ENCODE peak calls at places on chromosomes 4 and X, in six cellular contexts. R is sigmoid colon, V is BE2C, Y is tibial artery, S is body of pancreas, F is right lobe of liver. I is an unnamed sample. For H3K4me1, the result is how much of the 10 kb centered on the place peaks cover.

GRCh38 chr4:1376391-1376840 is 29.4 kb downstream of the UVSSA start:
- DNase-seq in S (no peak), F (no peak), R (peak), Y (no peak), V (peak), I (no peak)

GRCh38 chrX:119266364-119266995 is 30.4 kb downstream of the PGRMC1 start:
- DNase-seq in Y (no peak), S (peak), R (no peak), F (no peak), V (peak), I (no peak)

GRCh38 chrX:36534900-36535299 is 473.3 kb upstream of the FAM47C start:
- DNase-seq in R (no peak), V (no peak), Y (no peak), F (no peak), S (no peak), I (no peak)

GRCh38 chr4:181365671-181366070 is 877.5 kb upstream of the TENM3 start:
- DNase-seq in Y (no peak), V (no peak), R (no peak), S (no peak), F (no peak), I (no peak)

GRCh38 chr4:85828295-85828910 is 353.5 kb downstream of the ARHGAP24 start:
- DNase-seq in F (no peak), S (no peak), V (no peak), R (no peak), Y (no peak), I (no peak)

GRCh38 chr4:123673971-123674370 is 277.4 kb downstream of the SPRY1 start:
- DNase-seq in V (no peak), S (no peak), R (no peak), F (no peak), Y (no peak), I (no peak)

GRCh38 chr4:144280688-144281087 is 140.2 kb upstream of the GYPA start:
- DNase-seq in R (no peak), S (no peak), F (no peak), Y (no peak), V (no peak), I (no peak)

GRCh38 chr4:14184265-14184664 is 556.7 kb upstream of the BOD1L1 start:
- DNase-seq in F (no peak), Y (no peak), R (peak), S (peak), V (no peak), I (peak)

GRCh38 chr4:129641179-129641578 is 545.2 kb downstream of the C4orf33 start:
- DNase-seq in F (peak), S (peak), V (peak), Y (no peak), R (peak), I (peak)

GRCh38 chrX:138845791-138846190 is 134.3 kb upstream of the FGF13 start:
- DNase-seq in R (no peak), F (no peak), V (no peak), S (no peak), Y (no peak), I (no peak)

GRCh38 chr4:83110222-83110945 is 4.1 kb downstream of the PLAC8 start:
- DNase-seq in F (peak), S (peak), V (peak), Y (peak), R (peak), I (peak)

GRCh38 chr4:148067307-148067916 is 335.5 kb downstream of the ARHGAP10 start:
- DNase-seq in V (no peak), S (no peak), Y (no peak), F (no peak), R (no peak), I (no peak)

GRCh38 chrX:17842769-17843525 is 18.2 kb downstream of the RAI2 start:
- DNase-seq in V (no peak), F (no peak), Y (no peak), R (no peak), S (no peak), I (no peak)

GRCh38 chr4:184843984-184844554 is 18.3 kb upstream of the ACSL1 start:
- DNase-seq in V (no peak), Y (no peak), R (no peak), F (no peak), S (no peak), I (no peak)

GRCh38 chrX:12771445-12772069 is 19.7 kb upstream of the PRPS2 start:
- DNase-seq in R (no peak), V (peak), F (peak), Y (no peak), S (peak), I (peak)

GRCh38 chr4:87144346-87144745 is 76.1 kb downstream of the KLHL8 start:
- DNase-seq in S (no peak), F (no peak), R (no peak), V (no peak), Y (no peak), I (no peak)

GRCh38 chrX:9847071-9847470 is 60.8 kb downstream of the SHROOM2 start:
- DNase-seq in R (no peak), S (no peak), Y (no peak), F (no peak), V (no peak), I (no peak)

GRCh38 chr4:67052981-67053380 is 492.3 kb downstream of the CENPC start:
- DNase-seq in V (no peak), F (no peak), S (no peak), Y (no peak), R (no peak), I (no peak)

GRCh38 chr4:105060628-105061027 is 86.0 kb upstream of the TET2 start:
- DNase-seq in F (no peak), V (no peak), S (no peak), R (no peak), Y (no peak), I (no peak)

GRCh38 chr4:33494150-33494549 is 2750.2 kb downstream of the ARAP2 start:
- DNase-seq in F (no peak), R (no peak), Y (no peak), S (no peak), V (no peak), I (no peak)

GRCh38 chrX:33138677-33139249 is 72.6 kb downstream of the DMD start:
- DNase-seq in R (no peak), Y (no peak), F (no peak), V (no peak), S (no peak), I (no peak)

GRCh38 chrX:63503541-63503940 is 152.4 kb upstream of the SPIN4 start:
- DNase-seq in R (no peak), V (no peak), F (no peak), S (no peak), Y (no peak), I (no peak)

GRCh38 chr4:94598758-94599157 is 147.0 kb downstream of the PDLIM5 start:
- DNase-seq in Y (no peak), R (no peak), V (no peak), S (no peak), F (no peak), I (no peak)

GRCh38 chrX:154592505-154592904 is 7.6 kb downstream of the CTAG1A start:
- DNase-seq in V (no peak), S (no peak), Y (no peak), F (no peak), R (no peak), I (no peak)

GRCh38 chr4:158015241-158015640 is 157.6 kb downstream of the GASK1B start:
- DNase-seq in Y (no peak), S (no peak), R (no peak), V (no peak), F (no peak), I (no peak)

GRCh38 chr4:167903291-167903721 is 189.0 kb upstream of the ANXA10 start:
- DNase-seq in Y (no peak), R (no peak), S (no peak), F (no peak), V (no peak), I (no peak)

GRCh38 chr4:159018062-159018629 is 84.7 kb upstream of the RAPGEF2 start:
- DNase-seq in F (no peak), R (no peak), V (peak), S (no peak), Y (no peak), I (no peak)

GRCh38 chrX:35040871-35041270 is 98.3 kb downstream of the FAM47B start:
- DNase-seq in Y (no peak), V (no peak), F (no peak), S (no peak), R (no peak), I (no peak)

GRCh38 chr4:146369446-146369845 is 152.3 kb downstream of the SLC10A7 start:
- DNase-seq in Y (no peak), V (no peak), R (no peak), F (no peak), S (no peak), I (no peak)

GRCh38 chrX:112826020-112826419 is 14.6 kb downstream of the AMOT start:
- DNase-seq in R (no peak), F (no peak), V (no peak), Y (no peak), S (no peak), I (no peak)

GRCh38 chr4:124083706-124084105 is 628.8 kb downstream of the ANKRD50 start:
- DNase-seq in R (no peak), V (no peak), Y (no peak), F (no peak), S (no peak), I (no peak)

GRCh38 chr4:100299019-100299418 is 108.8 kb upstream of the DDIT4L start:
- DNase-seq in F (no peak), R (no peak), V (no peak), S (no peak), Y (peak), I (no peak)

GRCh38 chr4:27145556-27145955 is 284.9 kb downstream of the STIM2 start:
- DNase-seq in S (no peak), R (no peak), F (no peak), Y (no peak), V (no peak), I (no peak)

GRCh38 chr4:78542373-78542772 is 9.2 kb upstream of the ANXA3 start:
- DNase-seq in R (no peak), V (no peak), S (no peak), Y (no peak), F (no peak), I (no peak)

GRCh38 chr4:26171953-26172352 is 148.9 kb upstream of the RBPJ start:
- DNase-seq in Y (no peak), F (no peak), S (no peak), V (no peak), R (no peak), I (no peak)

GRCh38 chr4:149959391-149959790 is 118.9 kb upstream of the DCLK2 start:
- DNase-seq in S (no peak), F (no peak), Y (no peak), R (no peak), V (no peak), I (no peak)

GRCh38 chr4:106601519-106601918 is 232.9 kb upstream of the GIMD1 start:
- DNase-seq in V (no peak), Y (no peak), R (no peak), S (no peak), F (no peak), I (no peak)

GRCh38 chr4:14025093-14025492 is 397.6 kb upstream of the BOD1L1 start:
- DNase-seq in R (no peak), F (no peak), V (no peak), S (no peak), Y (no peak), I (no peak)

GRCh38 chr4:33722800-33723511 is 2521.4 kb downstream of the ARAP2 start:
- DNase-seq in V (no peak), S (no peak), F (no peak), R (no peak), Y (no peak), I (no peak)

GRCh38 chr4:3666263-3666662 is 99.9 kb upstream of the ADRA2C start:
- DNase-seq in R (no peak), Y (no peak), S (no peak), V (no peak), F (no peak), I (no peak)

GRCh38 chr4:3661989-3662388 is 104.2 kb upstream of the ADRA2C start:
- DNase-seq in V (no peak), S (no peak), Y (no peak), F (no peak), R (no peak), I (no peak)

GRCh38 chr4:3662516-3662915 is 103.7 kb upstream of the ADRA2C start:
- DNase-seq in Y (no peak), F (no peak), S (no peak), R (no peak), V (no peak), I (no peak)

GRCh38 chr4:3665360-3665891 is 100.8 kb upstream of the ADRA2C start:
- DNase-seq in Y (no peak), F (no peak), S (no peak), V (no peak), R (no peak), I (no peak)

DNA sequence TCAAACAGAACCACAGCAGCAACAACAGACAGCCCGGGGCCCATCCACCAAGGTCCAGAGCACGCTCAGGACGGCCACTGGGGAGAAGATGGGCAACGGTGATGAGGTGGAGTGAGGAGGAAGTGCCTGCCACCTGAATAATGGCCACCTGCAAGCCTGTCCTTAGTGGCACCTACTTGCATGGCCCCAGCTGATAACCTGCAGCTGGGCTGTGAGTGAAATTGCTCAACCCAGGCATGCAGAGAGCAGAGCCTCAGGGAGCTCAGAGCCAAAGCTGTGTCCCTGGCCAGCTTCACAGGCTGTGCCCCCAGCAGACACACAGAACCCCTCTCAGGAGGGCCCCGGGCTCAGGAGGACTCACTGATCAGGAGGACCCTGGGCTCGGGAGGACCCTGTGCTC is 102.4 kb upstream of the ADRA2C start:
- DNase-seq in V (no peak), S (no peak), R (no peak), Y (no peak), F (no peak), I (no peak)
- H3K4me1 ChIP-seq in V (under half), S (under half), R (under half), Y (under half), F (under half), I (under half)

GRCh38 chr4:71550220-71551190 is 211.7 kb downstream of the SLC4A4 start:
- DNase-seq in S (no peak), V (no peak), F (no peak), R (no peak), Y (no peak), I (no peak)
- TF ChIP-seq CTCF in S (no peak), V (no peak), F (no peak), R (no peak), Y (no peak), I (no peak)

GRCh38 chr4:38884254-38884653 is 16.6 kb downstream of the FAM114A1 start:
- DNase-seq in S (no peak), V (no peak), F (no peak), Y (no peak), R (no peak), I (no peak)

GRCh38 chr4:38891051-38891738 is 23.6 kb downstream of the FAM114A1 start:
- DNase-seq in S (no peak), R (no peak), F (no peak), Y (no peak), V (no peak), I (no peak)

GRCh38 chr4:38894340-38894982 is 26.9 kb downstream of the FAM114A1 start:
- DNase-seq in Y (no peak), V (no peak), R (no peak), S (no peak), F (no peak), I (no peak)

GRCh38 chr4:38889143-38889542 is 21.5 kb downstream of the FAM114A1 start:
- DNase-seq in F (no peak), R (no peak), S (no peak), V (no peak), Y (no peak), I (no peak)
- H3K4me3 ChIP-seq in F (no peak), R (no peak), S (no peak), V (no peak), Y (no peak), I (no peak)

GRCh38 chr4:2486981-2487380 is 18.1 kb downstream of the RNF4 start:
- DNase-seq in V (no peak), Y (no peak), S (no peak), F (no peak), R (no peak), I (no peak)
- H3K4me1 ChIP-seq in V (under half), Y (half or more), S (half or more), F (under half), R (half or more), I (half or more)

GRCh38 chrX:40057405-40057804 is 40.4 kb downstream of the BCOR start:
- DNase-seq in S (no peak), V (no peak), F (no peak), R (no peak), Y (no peak), I (no peak)
- TF ChIP-seq CTCF in S (no peak), V (peak), F (no peak), R (no peak), Y (no peak), I (no peak)

GRCh38 chr4:165330666-165331065 is 3.2 kb downstream of the MSMO1 start:
- DNase-seq in S (no peak), R (no peak), V (no peak), F (no peak), Y (no peak), I (no peak)

GRCh38 chr4:165331823-165332222 is 4.4 kb downstream of the MSMO1 start:
- DNase-seq in V (no peak), S (no peak), Y (no peak), F (no peak), R (no peak), I (no peak)

GRCh38 chr4:165331316-165331715 is 3.8 kb downstream of the MSMO1 start:
- DNase-seq in Y (no peak), R (no peak), V (no peak), S (no peak), F (no peak), I (no peak)

GRCh38 chr4:165328708-165329107 is 1.2 kb downstream of the MSMO1 start:
- DNase-seq in F (peak), R (no peak), V (no peak), Y (no peak), S (no peak), I (no peak)

GRCh38 chr4:165330071-165330470 is 2.6 kb downstream of the MSMO1 start:
- DNase-seq in S (no peak), V (no peak), Y (no peak), F (no peak), R (no peak), I (no peak)
- H3K4me3 ChIP-seq in S (no peak), V (peak), Y (no peak), F (peak), R (no peak), I (no peak)

DNA sequence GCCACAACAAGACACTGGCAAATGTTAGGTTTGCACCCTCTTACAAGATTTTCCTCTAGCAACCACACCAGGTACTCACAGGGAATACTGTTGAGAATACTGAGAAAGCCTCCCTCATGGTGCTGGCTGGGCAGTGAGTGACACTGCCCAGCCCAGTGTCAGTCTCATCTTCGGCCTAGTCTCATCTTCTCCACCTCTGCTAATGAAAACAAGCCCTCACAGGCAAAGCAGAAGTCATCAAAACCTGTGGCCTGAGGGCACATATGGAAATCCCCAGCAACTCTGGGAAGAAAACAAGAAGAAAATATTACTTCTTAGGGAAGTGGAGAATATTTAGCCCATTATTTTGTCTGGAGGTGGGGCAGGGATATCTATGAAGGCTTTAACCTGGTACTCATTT is 7.9 kb upstream of the ADAM29 start:
- DNase-seq in S (no peak), R (no peak), Y (no peak), F (no peak), V (no peak), I (no peak)
- H3K4me1 ChIP-seq in S (under half), R (under half), Y (under half), F (under half), V (under half), I (under half)